ENCODE peak calls at places on chromosomes 7 and 10, in nine cellular contexts. One of them, this sample, is unnamed.

GRCh38 chr7:76108540-76109233 is 60.8 kb downstream of the MDH2 start:
- DNase-seq in activated T-helper 2 cell treated with anti-CD3 and anti-CD28 coated beads, Interferon-gamma antibody, Interleukin-2, Interleukin-4, amounts not matched to agents 10 μg/mL and 5 μg/mL and 100 μg/mL, durations not matched to agents 14 hours and 24 hours and 36 hours: no peak
- DNase-seq in pons: no peak
- DNase-seq in T follicular helper cell: no peak
- DNase-seq in WTC11: no peak
- DNase-seq in lower lobe of right lung: peak
- DNase-seq in astrocyte of the spinal cord: peak
- DNase-seq in prostate gland: peak
- DNase-seq in endothelial cell: no peak
- DNase-seq in this sample: no peak

GRCh38 chr7:123747620-123748141 is 1.1 kb downstream of the WASL start:
- DNase-seq in activated T-helper 2 cell treated with anti-CD3 and anti-CD28 coated beads, Interferon-gamma antibody, Interleukin-2, Interleukin-4, amounts not matched to agents 10 μg/mL and 5 μg/mL and 100 μg/mL, durations not matched to agents 14 hours and 24 hours and 36 hours: peak
- DNase-seq in pons: peak
- DNase-seq in T follicular helper cell: peak
- DNase-seq in WTC11: peak
- DNase-seq in lower lobe of right lung: peak
- DNase-seq in astrocyte of the spinal cord: peak
- DNase-seq in prostate gland: peak
- DNase-seq in endothelial cell: peak
- DNase-seq in this sample: no peak

GRCh38 chr7:30950197-30950596 is 13.6 kb upstream of the GHRHR start:
- DNase-seq in activated T-helper 2 cell treated with anti-CD3 and anti-CD28 coated beads, Interferon-gamma antibody, Interleukin-2, Interleukin-4, amounts not matched to agents 10 μg/mL and 5 μg/mL and 100 μg/mL, durations not matched to agents 14 hours and 24 hours and 36 hours: no peak
- DNase-seq in pons: no peak
- DNase-seq in T follicular helper cell: no peak
- DNase-seq in WTC11: no peak
- DNase-seq in lower lobe of right lung: no peak
- DNase-seq in astrocyte of the spinal cord: no peak
- DNase-seq in prostate gland: no peak
- DNase-seq in endothelial cell: no peak
- DNase-seq in this sample: no peak

GRCh38 chr10:3523309-3524050 is 261.5 kb downstream of the KLF6 start:
- DNase-seq in activated T-helper 2 cell treated with anti-CD3 and anti-CD28 coated beads, Interferon-gamma antibody, Interleukin-2, Interleukin-4, amounts not matched to agents 10 μg/mL and 5 μg/mL and 100 μg/mL, durations not matched to agents 14 hours and 24 hours and 36 hours: no peak
- DNase-seq in pons: no peak
- DNase-seq in T follicular helper cell: no peak
- DNase-seq in WTC11: no peak
- DNase-seq in lower lobe of right lung: no peak
- DNase-seq in astrocyte of the spinal cord: no peak
- DNase-seq in prostate gland: no peak
- DNase-seq in endothelial cell: no peak
- DNase-seq in this sample: no peak

GRCh38 chr10:80202934-80203834 is 2.2 kb downstream of the ANXA11 start:
- DNase-seq in activated T-helper 2 cell treated with anti-CD3 and anti-CD28 coated beads, Interferon-gamma antibody, Interleukin-2, Interleukin-4, amounts not matched to agents 10 μg/mL and 5 μg/mL and 100 μg/mL, durations not matched to agents 14 hours and 24 hours and 36 hours: peak
- DNase-seq in pons: no peak
- DNase-seq in T follicular helper cell: peak
- DNase-seq in WTC11: peak
- DNase-seq in lower lobe of right lung: peak
- DNase-seq in astrocyte of the spinal cord: peak
- DNase-seq in prostate gland: peak
- DNase-seq in endothelial cell: peak
- DNase-seq in this sample: peak

GRCh38 chr7:89238156-89238555 is 442.6 kb upstream of the TEX47 start:
- DNase-seq in activated T-helper 2 cell treated with anti-CD3 and anti-CD28 coated beads, Interferon-gamma antibody, Interleukin-2, Interleukin-4, amounts not matched to agents 10 μg/mL and 5 μg/mL and 100 μg/mL, durations not matched to agents 14 hours and 24 hours and 36 hours: no peak
- DNase-seq in pons: no peak
- DNase-seq in T follicular helper cell: no peak
- DNase-seq in WTC11: no peak
- DNase-seq in lower lobe of right lung: no peak
- DNase-seq in astrocyte of the spinal cord: peak
- DNase-seq in prostate gland: no peak
- DNase-seq in endothelial cell: no peak
- DNase-seq in this sample: no peak

GRCh38 chr7:24152356-24152755 is 131.6 kb upstream of the NPY start:
- DNase-seq in activated T-helper 2 cell treated with anti-CD3 and anti-CD28 coated beads, Interferon-gamma antibody, Interleukin-2, Interleukin-4, amounts not matched to agents 10 μg/mL and 5 μg/mL and 100 μg/mL, durations not matched to agents 14 hours and 24 hours and 36 hours: no peak
- DNase-seq in pons: no peak
- DNase-seq in T follicular helper cell: no peak
- DNase-seq in WTC11: no peak
- DNase-seq in lower lobe of right lung: no peak
- DNase-seq in astrocyte of the spinal cord: no peak
- DNase-seq in prostate gland: peak
- DNase-seq in endothelial cell: no peak
- DNase-seq in this sample: no peak

GRCh38 chr10:16923726-16924125 is 106.5 kb upstream of the RSU1 start:
- DNase-seq in activated T-helper 2 cell treated with anti-CD3 and anti-CD28 coated beads, Interferon-gamma antibody, Interleukin-2, Interleukin-4, amounts not matched to agents 10 μg/mL and 5 μg/mL and 100 μg/mL, durations not matched to agents 14 hours and 24 hours and 36 hours: no peak
- DNase-seq in pons: no peak
- DNase-seq in T follicular helper cell: no peak
- DNase-seq in WTC11: no peak
- DNase-seq in lower lobe of right lung: no peak
- DNase-seq in astrocyte of the spinal cord: no peak
- DNase-seq in prostate gland: no peak
- DNase-seq in endothelial cell: no peak
- DNase-seq in this sample: no peak

GRCh38 chr10:132520147-132520811 is 17.3 kb upstream of the INPP5A start:
- DNase-seq in activated T-helper 2 cell treated with anti-CD3 and anti-CD28 coated beads, Interferon-gamma antibody, Interleukin-2, Interleukin-4, amounts not matched to agents 10 μg/mL and 5 μg/mL and 100 μg/mL, durations not matched to agents 14 hours and 24 hours and 36 hours: no peak
- DNase-seq in pons: no peak
- DNase-seq in T follicular helper cell: no peak
- DNase-seq in WTC11: peak
- DNase-seq in lower lobe of right lung: peak
- DNase-seq in astrocyte of the spinal cord: peak
- DNase-seq in prostate gland: no peak
- DNase-seq in endothelial cell: no peak
- DNase-seq in this sample: no peak

GRCh38 chr10:42753126-42753506 is 29.5 kb upstream of the BMS1 start:
- DNase-seq in activated T-helper 2 cell treated with anti-CD3 and anti-CD28 coated beads, Interferon-gamma antibody, Interleukin-2, Interleukin-4, amounts not matched to agents 10 μg/mL and 5 μg/mL and 100 μg/mL, durations not matched to agents 14 hours and 24 hours and 36 hours: peak
- DNase-seq in pons: peak
- DNase-seq in T follicular helper cell: peak
- DNase-seq in WTC11: peak
- DNase-seq in lower lobe of right lung: peak
- DNase-seq in astrocyte of the spinal cord: peak
- DNase-seq in prostate gland: peak
- DNase-seq in endothelial cell: peak
- DNase-seq in this sample: peak

GRCh38 chr7:141251180-141251579 is 177.3 kb downstream of the TMEM178B start:
- DNase-seq in activated T-helper 2 cell treated with anti-CD3 and anti-CD28 coated beads, Interferon-gamma antibody, Interleukin-2, Interleukin-4, amounts not matched to agents 10 μg/mL and 5 μg/mL and 100 μg/mL, durations not matched to agents 14 hours and 24 hours and 36 hours: no peak
- DNase-seq in pons: no peak
- DNase-seq in T follicular helper cell: no peak
- DNase-seq in WTC11: no peak
- DNase-seq in lower lobe of right lung: no peak
- DNase-seq in astrocyte of the spinal cord: no peak
- DNase-seq in prostate gland: peak
- DNase-seq in endothelial cell: no peak
- DNase-seq in this sample: no peak

GRCh38 chr7:147651601-147652000 is 939.0 kb upstream of the C7orf33 start:
- DNase-seq in activated T-helper 2 cell treated with anti-CD3 and anti-CD28 coated beads, Interferon-gamma antibody, Interleukin-2, Interleukin-4, amounts not matched to agents 10 μg/mL and 5 μg/mL and 100 μg/mL, durations not matched to agents 14 hours and 24 hours and 36 hours: no peak
- DNase-seq in pons: no peak
- DNase-seq in T follicular helper cell: no peak
- DNase-seq in WTC11: no peak
- DNase-seq in lower lobe of right lung: no peak
- DNase-seq in astrocyte of the spinal cord: no peak
- DNase-seq in prostate gland: no peak
- DNase-seq in endothelial cell: no peak
- DNase-seq in this sample: no peak

GRCh38 chr10:29534590-29534989 is 100.2 kb downstream of the SVIL start:
- DNase-seq in activated T-helper 2 cell treated with anti-CD3 and anti-CD28 coated beads, Interferon-gamma antibody, Interleukin-2, Interleukin-4, amounts not matched to agents 10 μg/mL and 5 μg/mL and 100 μg/mL, durations not matched to agents 14 hours and 24 hours and 36 hours: no peak
- DNase-seq in pons: peak
- DNase-seq in T follicular helper cell: no peak
- DNase-seq in WTC11: no peak
- DNase-seq in lower lobe of right lung: no peak
- DNase-seq in astrocyte of the spinal cord: no peak
- DNase-seq in prostate gland: no peak
- DNase-seq in endothelial cell: no peak
- DNase-seq in this sample: no peak

GRCh38 chr10:126157127-126157526 is 231.2 kb downstream of the ADAM12 start:
- DNase-seq in activated T-helper 2 cell treated with anti-CD3 and anti-CD28 coated beads, Interferon-gamma antibody, Interleukin-2, Interleukin-4, amounts not matched to agents 10 μg/mL and 5 μg/mL and 100 μg/mL, durations not matched to agents 14 hours and 24 hours and 36 hours: no peak
- DNase-seq in pons: no peak
- DNase-seq in T follicular helper cell: no peak
- DNase-seq in WTC11: no peak
- DNase-seq in lower lobe of right lung: no peak
- DNase-seq in astrocyte of the spinal cord: no peak
- DNase-seq in prostate gland: no peak
- DNase-seq in endothelial cell: no peak
- DNase-seq in this sample: no peak

GRCh38 chr7:17408245-17408903 is 109.9 kb downstream of the AHR start:
- DNase-seq in activated T-helper 2 cell treated with anti-CD3 and anti-CD28 coated beads, Interferon-gamma antibody, Interleukin-2, Interleukin-4, amounts not matched to agents 10 μg/mL and 5 μg/mL and 100 μg/mL, durations not matched to agents 14 hours and 24 hours and 36 hours: no peak
- DNase-seq in pons: no peak
- DNase-seq in T follicular helper cell: no peak
- DNase-seq in WTC11: no peak
- DNase-seq in lower lobe of right lung: peak
- DNase-seq in astrocyte of the spinal cord: peak
- DNase-seq in prostate gland: no peak
- DNase-seq in endothelial cell: no peak
- DNase-seq in this sample: no peak